ENCODE peak calls at places on chromosomes 5 and 9, in six cellular contexts. One of them, this sample, is unnamed.

GRCh38 chr5:145157841-145158240 is 677.3 kb downstream of the PRELID2 start:
- DNase-seq in choroid plexus epithelial cell: peak; percentile 52
- DNase-seq in fibroblast of mammary gland: no peak
- DNase-seq in ovary: no peak
- DNase-seq in CD4-positive, alpha-beta T cell: no peak
- DNase-seq in adrenal gland: no peak
- DNase-seq in this sample: no peak

GRCh38 chr5:10633271-10634049 is 69.6 kb downstream of the ANKRD33B start:
- DNase-seq in choroid plexus epithelial cell: no peak
- DNase-seq in fibroblast of mammary gland: no peak
- DNase-seq in ovary: no peak
- DNase-seq in CD4-positive, alpha-beta T cell: no peak
- DNase-seq in adrenal gland: no peak
- DNase-seq in this sample: no peak

GRCh38 chr5:142281966-142282365 is 42.9 kb downstream of the SPRY4 start:
- DNase-seq in choroid plexus epithelial cell: no peak
- DNase-seq in fibroblast of mammary gland: no peak
- DNase-seq in ovary: no peak
- DNase-seq in CD4-positive, alpha-beta T cell: no peak
- DNase-seq in adrenal gland: no peak
- DNase-seq in this sample: no peak

GRCh38 chr5:40570408-40571129 is 109.1 kb upstream of the PTGER4 start:
- DNase-seq in choroid plexus epithelial cell: peak; percentile 78
- DNase-seq in fibroblast of mammary gland: peak; percentile 95
- DNase-seq in ovary: no peak
- DNase-seq in CD4-positive, alpha-beta T cell: no peak
- DNase-seq in adrenal gland: no peak
- DNase-seq in this sample: no peak

GRCh38 chr5:9196403-9197224 is 349.3 kb downstream of the SEMA5A start:
- DNase-seq in choroid plexus epithelial cell: peak; percentile 88
- DNase-seq in fibroblast of mammary gland: peak; percentile 87
- DNase-seq in ovary: no peak
- DNase-seq in CD4-positive, alpha-beta T cell: no peak
- DNase-seq in adrenal gland: no peak
- DNase-seq in this sample: no peak

GRCh38 chr5:136246122-136246521 is 53.2 kb upstream of the SMIM32 start:
- DNase-seq in choroid plexus epithelial cell: no peak
- DNase-seq in fibroblast of mammary gland: no peak
- DNase-seq in ovary: no peak
- DNase-seq in CD4-positive, alpha-beta T cell: no peak
- DNase-seq in adrenal gland: no peak
- DNase-seq in this sample: no peak

GRCh38 chr5:100709771-100710170 is 174.6 kb downstream of the FAM174A start:
- DNase-seq in choroid plexus epithelial cell: no peak
- DNase-seq in fibroblast of mammary gland: no peak
- DNase-seq in ovary: no peak
- DNase-seq in CD4-positive, alpha-beta T cell: no peak
- DNase-seq in adrenal gland: no peak
- DNase-seq in this sample: no peak

GRCh38 chr5:159317849-159318248 is 12.4 kb downstream of the IL12B start:
- DNase-seq in choroid plexus epithelial cell: no peak
- DNase-seq in fibroblast of mammary gland: no peak
- DNase-seq in ovary: no peak
- DNase-seq in CD4-positive, alpha-beta T cell: no peak
- DNase-seq in adrenal gland: no peak
- DNase-seq in this sample: no peak

GRCh38 chr9:113488071-113488470 is 24.5 kb downstream of the RGS3 start:
- DNase-seq in choroid plexus epithelial cell: no peak
- DNase-seq in fibroblast of mammary gland: no peak
- DNase-seq in ovary: no peak
- DNase-seq in CD4-positive, alpha-beta T cell: no peak
- DNase-seq in adrenal gland: no peak
- DNase-seq in this sample: no peak

GRCh38 chr5:115655994-115656393 is 30.2 kb upstream of the TMED7 start:
- DNase-seq in choroid plexus epithelial cell: no peak
- DNase-seq in fibroblast of mammary gland: no peak
- DNase-seq in ovary: no peak
- DNase-seq in CD4-positive, alpha-beta T cell: no peak
- DNase-seq in adrenal gland: no peak
- DNase-seq in this sample: no peak

GRCh38 chr9:124285903-124286291 is 28.1 kb downstream of the NEK6 start:
- DNase-seq in choroid plexus epithelial cell: peak; percentile 99
- DNase-seq in fibroblast of mammary gland: peak; percentile 94
- DNase-seq in ovary: peak; percentile 77
- DNase-seq in CD4-positive, alpha-beta T cell: no peak
- DNase-seq in adrenal gland: peak; percentile 79
- DNase-seq in this sample: no peak

GRCh38 chr5:116575635-116576042 is 1.0 kb upstream of the SEMA6A start:
- DNase-seq in choroid plexus epithelial cell: peak; percentile 3
- DNase-seq in fibroblast of mammary gland: no peak
- DNase-seq in ovary: peak; percentile 69
- DNase-seq in CD4-positive, alpha-beta T cell: no peak
- DNase-seq in adrenal gland: peak; percentile 30
- DNase-seq in this sample: no peak

GRCh38 chr5:127673401-127673800 is 24.5 kb downstream of the CTXN3 start:
- DNase-seq in choroid plexus epithelial cell: peak; percentile 36
- DNase-seq in fibroblast of mammary gland: peak; percentile 8
- DNase-seq in ovary: no peak
- DNase-seq in CD4-positive, alpha-beta T cell: no peak
- DNase-seq in adrenal gland: no peak
- DNase-seq in this sample: no peak

GRCh38 chr9:26548766-26549290 is 343.8 kb downstream of the CAAP1 start:
- DNase-seq in choroid plexus epithelial cell: no peak
- DNase-seq in fibroblast of mammary gland: no peak
- DNase-seq in ovary: no peak
- DNase-seq in CD4-positive, alpha-beta T cell: no peak
- DNase-seq in adrenal gland: no peak
- DNase-seq in this sample: no peak

GRCh38 chr5:120293796-120294195 is 170.3 kb upstream of the PRR16 start:
- DNase-seq in choroid plexus epithelial cell: peak; percentile 35
- DNase-seq in fibroblast of mammary gland: peak; percentile 95
- DNase-seq in ovary: no peak
- DNase-seq in CD4-positive, alpha-beta T cell: no peak
- DNase-seq in adrenal gland: no peak
- DNase-seq in this sample: no peak

GRCh38 chr9:98503867-98504800 is 204.6 kb downstream of the GABBR2 start:
- DNase-seq in choroid plexus epithelial cell: no peak
- DNase-seq in fibroblast of mammary gland: no peak
- DNase-seq in ovary: no peak
- DNase-seq in CD4-positive, alpha-beta T cell: no peak
- DNase-seq in adrenal gland: no peak
- DNase-seq in this sample: no peak

GRCh38 chr5:105619725-105620124 is 2051.0 kb downstream of the EFNA5 start:
- DNase-seq in choroid plexus epithelial cell: no peak
- DNase-seq in fibroblast of mammary gland: no peak
- DNase-seq in ovary: no peak
- DNase-seq in CD4-positive, alpha-beta T cell: no peak
- DNase-seq in adrenal gland: no peak
- DNase-seq in this sample: no peak

GRCh38 chr5:61675015-61675692 is 343.1 kb downstream of the ZSWIM6 start:
- DNase-seq in choroid plexus epithelial cell: no peak
- DNase-seq in fibroblast of mammary gland: no peak
- DNase-seq in ovary: no peak
- DNase-seq in CD4-positive, alpha-beta T cell: no peak
- DNase-seq in adrenal gland: no peak
- DNase-seq in this sample: no peak
- TF ChIP-seq CTCF in choroid plexus epithelial cell: peak; percentile 9
- TF ChIP-seq CTCF in fibroblast of mammary gland: no peak
- TF ChIP-seq CTCF in ovary: no peak
- TF ChIP-seq CTCF in CD4-positive, alpha-beta T cell: no peak
- TF ChIP-seq CTCF in adrenal gland: no peak
- TF ChIP-seq CTCF in this sample: no peak

GRCh38 chr9:137583347-137583746 is 4.6 kb upstream of the DPH7 start:
- DNase-seq in choroid plexus epithelial cell: no peak
- DNase-seq in fibroblast of mammary gland: no peak
- DNase-seq in ovary: no peak
- DNase-seq in CD4-positive, alpha-beta T cell: no peak
- DNase-seq in adrenal gland: no peak
- DNase-seq in this sample: no peak

GRCh38 chr9:137581361-137582285 is 2.9 kb upstream of the DPH7 start:
- DNase-seq in choroid plexus epithelial cell: no peak
- DNase-seq in fibroblast of mammary gland: no peak
- DNase-seq in ovary: no peak
- DNase-seq in CD4-positive, alpha-beta T cell: no peak
- DNase-seq in adrenal gland: no peak
- DNase-seq in this sample: no peak

GRCh38 chr9:137583957-137584356 is 5.2 kb upstream of the DPH7 start:
- DNase-seq in choroid plexus epithelial cell: no peak
- DNase-seq in fibroblast of mammary gland: no peak
- DNase-seq in ovary: no peak
- DNase-seq in CD4-positive, alpha-beta T cell: no peak
- DNase-seq in adrenal gland: no peak
- DNase-seq in this sample: no peak

GRCh38 chr9:137580958-137581331 is 2.2 kb upstream of the DPH7 start:
- DNase-seq in choroid plexus epithelial cell: no peak
- DNase-seq in fibroblast of mammary gland: no peak
- DNase-seq in ovary: no peak
- DNase-seq in CD4-positive, alpha-beta T cell: no peak
- DNase-seq in adrenal gland: no peak
- DNase-seq in this sample: no peak

DNA sequence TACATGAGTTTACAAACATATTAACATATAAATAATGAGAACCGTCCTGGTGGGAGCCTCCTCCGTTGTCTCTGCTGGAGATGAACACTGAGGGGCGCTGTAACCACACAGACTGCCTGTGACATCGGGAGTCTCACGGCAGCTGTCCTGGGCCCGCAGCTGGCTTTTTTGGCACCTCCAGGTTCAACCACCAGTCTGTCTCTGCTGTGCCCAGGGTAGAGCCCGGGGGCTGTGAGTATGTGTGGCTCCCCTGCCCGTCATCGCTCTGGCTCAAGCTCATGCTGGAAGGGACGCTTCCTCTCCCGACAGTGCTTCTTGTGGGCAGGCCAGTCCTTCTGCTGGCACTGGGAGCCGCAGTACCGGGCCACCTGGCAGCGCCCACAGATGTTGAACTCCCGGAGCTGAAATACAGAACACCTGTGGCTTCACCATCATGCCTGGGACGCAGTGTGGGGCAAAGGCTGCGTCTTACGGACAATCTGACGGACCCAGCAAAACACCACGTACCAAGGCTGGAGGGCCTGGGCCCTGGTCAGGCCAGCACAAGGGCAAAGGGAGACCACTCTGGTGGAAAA is 3.6 kb upstream of the DPH7 start:
- DNase-seq in choroid plexus epithelial cell: no peak
- DNase-seq in fibroblast of mammary gland: peak; percentile 37
- DNase-seq in ovary: no peak
- DNase-seq in CD4-positive, alpha-beta T cell: no peak
- DNase-seq in adrenal gland: no peak
- DNase-seq in this sample: no peak
- TF ChIP-seq CTCF in choroid plexus epithelial cell: peak; percentile 45
- TF ChIP-seq CTCF in fibroblast of mammary gland: peak; percentile 33
- TF ChIP-seq CTCF in ovary: no peak
- TF ChIP-seq CTCF in CD4-positive, alpha-beta T cell: no peak
- TF ChIP-seq CTCF in adrenal gland: no peak
- TF ChIP-seq CTCF in this sample: no peak

GRCh38 chr5:14779975-14780374 is 91.6 kb downstream of the ANKH start:
- DNase-seq in choroid plexus epithelial cell: no peak
- DNase-seq in fibroblast of mammary gland: no peak
- DNase-seq in ovary: no peak
- DNase-seq in CD4-positive, alpha-beta T cell: no peak
- DNase-seq in adrenal gland: no peak
- DNase-seq in this sample: no peak

GRCh38 chr5:14778789-14779070 is 92.8 kb downstream of the ANKH start:
- DNase-seq in choroid plexus epithelial cell: no peak
- DNase-seq in fibroblast of mammary gland: no peak
- DNase-seq in ovary: no peak
- DNase-seq in CD4-positive, alpha-beta T cell: no peak
- DNase-seq in adrenal gland: no peak
- DNase-seq in this sample: no peak

GRCh38 chr5:14776640-14777039 is 94.9 kb downstream of the ANKH start:
- DNase-seq in choroid plexus epithelial cell: peak; percentile 41
- DNase-seq in fibroblast of mammary gland: peak; percentile 7
- DNase-seq in ovary: no peak
- DNase-seq in CD4-positive, alpha-beta T cell: no peak
- DNase-seq in adrenal gland: no peak
- DNase-seq in this sample: no peak

GRCh38 chr5:14777187-14777586 is 94.4 kb downstream of the ANKH start:
- DNase-seq in choroid plexus epithelial cell: peak; percentile 27
- DNase-seq in fibroblast of mammary gland: no peak
- DNase-seq in ovary: no peak
- DNase-seq in CD4-positive, alpha-beta T cell: no peak
- DNase-seq in adrenal gland: no peak
- DNase-seq in this sample: no peak

DNA sequence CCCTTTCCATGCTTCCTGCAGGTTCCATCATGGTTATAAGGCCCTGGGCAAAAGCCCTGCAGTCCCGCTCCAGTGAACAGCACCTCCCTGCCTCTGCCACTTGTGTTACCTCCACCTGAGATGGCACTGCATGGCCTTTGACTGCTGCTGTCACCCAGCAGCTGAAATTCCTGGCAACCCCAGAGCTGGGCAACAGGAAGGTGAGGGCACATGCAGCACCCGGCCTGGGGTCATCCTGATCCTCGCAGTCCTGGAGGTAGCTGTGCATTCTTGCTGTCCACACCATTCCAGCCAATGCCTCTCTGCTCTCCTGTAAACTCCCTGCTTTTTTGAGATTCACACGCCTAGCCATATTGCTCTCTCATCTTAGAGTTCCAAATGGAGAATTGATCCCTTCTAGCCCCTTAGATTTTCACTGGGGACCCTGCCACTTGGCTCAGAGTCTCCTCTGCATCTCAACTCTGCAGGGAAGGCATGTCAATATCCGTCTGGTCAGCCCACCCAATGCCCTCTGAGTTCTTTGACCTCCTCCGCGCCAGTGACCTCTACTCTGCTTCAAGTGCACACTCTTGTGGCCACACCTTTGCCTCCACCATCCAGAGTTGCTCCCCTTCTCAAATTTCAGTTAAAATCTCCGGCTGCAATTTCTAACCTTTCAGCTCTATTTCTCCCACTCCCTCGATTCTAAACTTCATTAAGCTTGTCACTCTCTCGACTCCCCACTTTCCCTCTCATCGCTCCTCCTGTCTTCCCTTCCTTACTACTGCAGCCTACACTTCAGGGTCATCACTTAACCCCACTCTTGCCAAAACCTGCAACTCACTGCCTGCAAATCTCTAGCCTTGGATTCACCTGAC is 93.4 kb downstream of the ANKH start:
- DNase-seq in choroid plexus epithelial cell: no peak
- DNase-seq in fibroblast of mammary gland: no peak
- DNase-seq in ovary: no peak
- DNase-seq in CD4-positive, alpha-beta T cell: no peak
- DNase-seq in adrenal gland: no peak
- DNase-seq in this sample: no peak
- TF ChIP-seq CTCF in choroid plexus epithelial cell: no peak
- TF ChIP-seq CTCF in fibroblast of mammary gland: no peak
- TF ChIP-seq CTCF in ovary: no peak
- TF ChIP-seq CTCF in CD4-positive, alpha-beta T cell: no peak
- TF ChIP-seq CTCF in adrenal gland: no peak
- TF ChIP-seq CTCF in this sample: no peak

DNA sequence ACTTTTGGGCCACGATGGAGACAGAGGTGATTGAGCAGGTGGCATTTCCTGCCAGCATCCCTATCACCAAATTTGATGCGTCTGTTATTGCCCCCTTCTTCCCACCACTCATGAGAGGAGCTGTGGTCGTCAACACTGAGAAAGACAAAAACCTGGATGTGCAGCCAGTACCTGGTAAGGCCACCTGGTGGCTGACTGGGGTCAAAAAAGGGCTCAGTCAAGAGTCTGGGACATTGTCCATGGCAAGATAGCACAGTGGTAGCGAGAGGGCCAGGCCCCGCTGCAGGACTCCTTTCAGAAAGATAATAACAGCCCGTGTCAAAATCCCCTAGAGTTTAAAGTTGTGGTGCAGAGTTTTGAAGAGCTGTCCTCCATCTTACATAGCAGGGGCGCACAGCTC is 40.8 kb downstream of the CSF1R start:
- DNase-seq in choroid plexus epithelial cell: no peak
- DNase-seq in fibroblast of mammary gland: no peak
- DNase-seq in ovary: no peak
- DNase-seq in CD4-positive, alpha-beta T cell: no peak
- DNase-seq in adrenal gland: no peak
- DNase-seq in this sample: no peak
- TF ChIP-seq CTCF in choroid plexus epithelial cell: no peak
- TF ChIP-seq CTCF in fibroblast of mammary gland: no peak
- TF ChIP-seq CTCF in ovary: no peak
- TF ChIP-seq CTCF in CD4-positive, alpha-beta T cell: no peak
- TF ChIP-seq CTCF in adrenal gland: no peak
- TF ChIP-seq CTCF in this sample: no peak